ENCODE peak calls at places on chromosome 9, in four cellular contexts. S is esophagus squamous epithelium, A is fibroblast of pulmonary artery, L is AG04449. X is an unnamed sample.
A peak's percentile ranks its signal among the peaks of the same experiment; 100 is the strongest.

GRCh38 chr9:70036641-70037040 is 7.0 kb upstream of the MAMDC2 start:
- DNase-seq in S (no peak), A (no peak), L (no peak), X (no peak)

GRCh38 chr9:13939129-13939528 is 374.8 kb downstream of the NFIB start:
- DNase-seq in S (no peak), A (peak; percentile 96), L (peak; percentile 24), X (peak; percentile 63)

GRCh38 chr9:34576943-34577634 is 12.4 kb downstream of the CNTFR start:
- DNase-seq in S (no peak), A (no peak), L (no peak), X (no peak)

GRCh38 chr9:129178983-129179382 is 922 bp upstream of the IER5L start:
- DNase-seq in S (no peak), A (no peak), L (no peak), X (no peak)

GRCh38 chr9:16884952-16885513 is 14.6 kb upstream of the BNC2 start:
- DNase-seq in S (no peak), A (peak; percentile 61), L (no peak), X (no peak)

GRCh38 chr9:110048976-110049698 is 158.8 kb downstream of the C9orf152 start:
- DNase-seq in S (no peak), A (peak; percentile 55), L (no peak), X (no peak)

GRCh38 chr9:136312436-136312835 is 8.5 kb upstream of the CCDC187 start:
- DNase-seq in S (no peak), A (peak; percentile 55), L (no peak), X (no peak)

GRCh38 chr9:130422546-130422945 is 22.2 kb upstream of the ASS1 start:
- DNase-seq in S (no peak), A (no peak), L (no peak), X (no peak)

GRCh38 chr9:2087500-2088313 is 72.6 kb downstream of the SMARCA2 start:
- DNase-seq in S (no peak), A (peak; percentile 60), L (no peak), X (no peak)

GRCh38 chr9:113299800-113300292 is 3.3 kb downstream of the RNF183 start:
- DNase-seq in S (no peak), A (peak; percentile 58), L (no peak), X (no peak)

GRCh38 chr9:99000480-99001395 is 57.0 kb downstream of the COL15A1 start:
- DNase-seq in S (no peak), A (peak; percentile 86), L (no peak), X (peak; percentile 63)

GRCh38 chr9:91253488-91253887 is 108.2 kb downstream of the AUH start:
- DNase-seq in S (no peak), A (no peak), L (no peak), X (no peak)

GRCh38 chr9:136709454-136710109 is 2.8 kb upstream of the DIPK1B start:
- DNase-seq in S (no peak), A (no peak), L (no peak), X (no peak)

GRCh38 chr9:137280478-137281344 is 3.2 kb downstream of the TOR4A start:
- DNase-seq in S (no peak), A (peak; percentile 37), L (no peak), X (no peak)

GRCh38 chr9:137411670-137412380 is 11.1 kb downstream of the EXD3 start:
- DNase-seq in S (no peak), A (peak; percentile 96), L (no peak), X (peak; percentile 94)

GRCh38 chr9:136189394-136190236 is 15.3 kb downstream of the LHX3 start:
- DNase-seq in S (no peak), A (no peak), L (no peak), X (no peak)

GRCh38 chr9:21558627-21559401 is 76.7 kb upstream of the IFNE start:
- DNase-seq in S (no peak), A (peak; percentile 58), L (no peak), X (no peak)

GRCh38 chr9:86966852-86967511 is 19.7 kb upstream of the GAS1 start:
- DNase-seq in S (no peak), A (no peak), L (no peak), X (no peak)

GRCh38 chr9:81427870-81428269 is 261.5 kb downstream of the TLE1 start:
- DNase-seq in S (no peak), A (no peak), L (no peak), X (no peak)

GRCh38 chr9:27398982-27399653 is 102.2 kb upstream of the EQTN start:
- DNase-seq in S (no peak), A (no peak), L (no peak), X (no peak)

GRCh38 chr9:129125478-129125877 is 14.3 kb downstream of the PTPA start:
- DNase-seq in S (no peak), A (peak; percentile 92), L (no peak), X (peak; percentile 93)

GRCh38 chr9:115004535-115004934 is 74.1 kb upstream of the TNFSF8 start:
- DNase-seq in S (no peak), A (no peak), L (no peak), X (no peak)

GRCh38 chr9:4927043-4927471 is 58.0 kb upstream of the JAK2 start:
- DNase-seq in S (no peak), A (no peak), L (no peak), X (no peak)

GRCh38 chr9:123564652-123565051 is 208.7 kb downstream of the CRB2 start:
- DNase-seq in S (no peak), A (no peak), L (no peak), X (no peak)

GRCh38 chr9:134378901-134379338 is 52.7 kb downstream of the RXRA start:
- DNase-seq in S (no peak), A (peak; percentile 42), L (no peak), X (no peak)

GRCh38 chr9:111975709-111976108 is 79.1 kb downstream of the UGCG start:
- DNase-seq in S (no peak), A (no peak), L (no peak), X (no peak)

GRCh38 chr9:127629468-127630081 is 17.5 kb downstream of the STXBP1 start:
- DNase-seq in S (no peak), A (no peak), L (no peak), X (no peak)

GRCh38 chr9:72828281-72828731 is 124.5 kb downstream of the ALDH1A1 start:
- DNase-seq in S (no peak), A (no peak), L (no peak), X (peak; percentile 5)

GRCh38 chr9:134996591-134997530 is 79.1 kb upstream of the FCN1 start:
- DNase-seq in S (no peak), A (no peak), L (no peak), X (no peak)

GRCh38 chr9:91089405-91090131 is 272.1 kb downstream of the AUH start:
- DNase-seq in S (no peak), A (peak; percentile 77), L (no peak), X (peak; percentile 26)

GRCh38 chr9:113620377-113621161 is 157.0 kb downstream of the RGS3 start:
- DNase-seq in S (no peak), A (peak; percentile 94), L (no peak), X (peak; percentile 86)

GRCh38 chr9:118929317-118929716 is 439.9 kb downstream of the BRINP1 start:
- DNase-seq in S (no peak), A (no peak), L (peak; percentile 29), X (peak; percentile 36)

GRCh38 chr9:78572266-78572665 is 275.3 kb downstream of the PSAT1 start:
- DNase-seq in S (no peak), A (no peak), L (no peak), X (no peak)

GRCh38 chr9:85978496-85978895 is 37.5 kb downstream of the NAA35 start:
- DNase-seq in S (no peak), A (peak; percentile 18), L (no peak), X (no peak)

GRCh38 chr9:126347093-126347492 is 20.5 kb downstream of the MVB12B start:
- DNase-seq in S (no peak), A (no peak), L (no peak), X (no peak)

GRCh38 chr9:10250200-10250599 is 362.6 kb downstream of the PTPRD start:
- DNase-seq in S (no peak), A (peak; percentile 43), L (no peak), X (no peak)

GRCh38 chr9:100063185-100063584 is 35.6 kb downstream of the ERP44 start:
- DNase-seq in S (no peak), A (no peak), L (no peak), X (no peak)

GRCh38 chr9:127388037-127388855 is 8.7 kb upstream of the SLC2A8 start:
- DNase-seq in S (no peak), A (peak; percentile 98), L (peak; percentile 84), X (peak; percentile 97)

GRCh38 chr9:120774719-120775118 is 18.5 kb downstream of the FBXW2 start:
- DNase-seq in S (no peak), A (no peak), L (no peak), X (no peak)
- TF ChIP-seq CTCF in S (no peak), A (no peak), L (no peak), X (no peak)

GRCh38 chr9:133103183-133103986 is 17.7 kb downstream of the RALGDS start:
- DNase-seq in S (no peak), A (peak; percentile 46), L (no peak), X (no peak)
- H3K4me3 ChIP-seq in S (no peak overlapping the region), A (no peak overlapping the region), L (no peak overlapping the region), X (no peak overlapping the region)

DNA sequence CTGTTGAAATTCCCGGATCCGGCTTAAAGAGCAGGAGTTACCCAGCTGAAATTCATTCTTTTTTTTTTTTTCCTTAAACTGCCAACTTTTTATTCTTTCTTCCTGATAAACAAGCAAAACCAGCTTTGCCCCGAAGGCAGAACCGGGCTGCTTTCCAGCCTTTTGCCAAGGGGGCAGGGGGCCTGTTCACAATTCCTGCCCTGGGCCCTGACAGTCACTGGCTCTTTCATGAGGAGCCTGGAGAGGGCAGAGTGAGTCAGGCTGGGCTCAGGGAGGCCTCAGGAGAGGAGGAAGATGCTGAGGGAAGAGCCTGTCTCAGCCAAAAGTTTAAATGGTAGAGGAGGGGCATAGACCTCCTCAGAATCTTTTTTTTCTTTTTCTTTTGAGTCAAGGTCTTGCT is 4.8 kb downstream of the GLIPR2 start:
- DNase-seq in S (no peak), A (peak; percentile 50), L (no peak), X (no peak)
- TF ChIP-seq CTCF in S (peak; percentile 16), A (peak; percentile 49), L (peak; percentile 48), X (peak; percentile 48)

DNA sequence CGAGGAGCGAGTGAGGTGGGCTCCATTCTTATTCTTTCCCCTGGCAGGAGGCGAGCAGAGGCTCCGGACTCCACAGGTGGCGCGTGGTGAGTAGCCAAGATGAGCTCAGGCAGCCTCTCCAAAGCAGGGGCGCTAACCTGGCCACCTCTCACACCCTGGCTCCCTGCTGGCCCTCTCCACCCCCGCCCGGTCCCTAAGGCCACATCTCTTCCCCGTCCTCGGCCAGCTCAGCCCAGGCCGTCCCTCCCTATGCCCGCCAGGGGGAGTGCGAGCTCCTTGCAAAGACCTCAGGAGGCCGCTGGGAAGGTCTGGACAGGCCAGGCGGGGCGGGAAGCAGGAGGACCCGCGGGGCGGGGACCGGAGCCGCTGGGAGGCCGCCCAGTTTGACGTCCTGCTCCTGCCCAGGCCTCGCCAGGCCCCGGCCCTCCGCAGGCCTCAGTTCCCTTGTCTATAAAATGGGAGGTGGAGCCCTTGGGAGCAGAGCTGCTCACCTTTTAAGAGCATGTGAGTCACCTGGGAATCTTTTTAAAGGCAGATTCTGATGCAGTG is 46.3 kb upstream of the GGTA1 start:
- DNase-seq in S (peak; percentile 49), A (peak; percentile 96), L (peak; percentile 63), X (peak; percentile 83)
- H3K4me3 ChIP-seq in S (peak overlapping the region; percentile 4), A (no peak overlapping the region), L (peak overlapping the region; percentile 23), X (no peak overlapping the region)

X was measured in astrocyte of the cerebellum.